ENCODE peak calls at places on chromosomes 3 and 15, in seven cellular contexts. One of them, this sample, is unnamed.

GRCh38 chr15:40266828-40267304 is 16.0 kb downstream of the ANKRD63 start:
- DNase-seq in fibroblast of lung: peak; percentile 96
- DNase-seq in GM23338: no peak
- DNase-seq in cardiac fibroblast: peak; percentile 96
- DNase-seq in dorsolateral prefrontal cortex: no peak
- DNase-seq in stomach: peak; percentile 57
- DNase-seq in upper lobe of right lung: peak; percentile 82
- DNase-seq in this sample: no peak

GRCh38 chr3:195007794-195008193 is 263.2 kb downstream of the XXYLT1 start:
- DNase-seq in stomach: peak; percentile 14
- DNase-seq in upper lobe of right lung: peak; percentile 5
- DNase-seq in GM23338: no peak
- DNase-seq in cardiac fibroblast: no peak
- DNase-seq in dorsolateral prefrontal cortex: no peak
- DNase-seq in fibroblast of lung: no peak
- DNase-seq in this sample: no peak

GRCh38 chr15:62112616-62113593 is 46.1 kb downstream of the C2CD4A start:
- DNase-seq in fibroblast of lung: peak; percentile 86
- DNase-seq in dorsolateral prefrontal cortex: no peak
- DNase-seq in stomach: peak; percentile 60
- DNase-seq in upper lobe of right lung: no peak
- DNase-seq in GM23338: no peak
- DNase-seq in cardiac fibroblast: peak; percentile 76
- DNase-seq in this sample: no peak

GRCh38 chr3:188914556-188914955 is 257.2 kb upstream of the TPRG1 start:
- DNase-seq in GM23338: no peak
- DNase-seq in upper lobe of right lung: no peak
- DNase-seq in dorsolateral prefrontal cortex: no peak
- DNase-seq in fibroblast of lung: peak; percentile 95
- DNase-seq in cardiac fibroblast: peak; percentile 56
- DNase-seq in stomach: no peak
- DNase-seq in this sample: no peak

GRCh38 chr15:80242132-80242769 is 9.8 kb downstream of the CTXND1 start:
- DNase-seq in cardiac fibroblast: peak; percentile 58
- DNase-seq in GM23338: peak; percentile 88
- DNase-seq in fibroblast of lung: peak; percentile 14
- DNase-seq in stomach: no peak
- DNase-seq in dorsolateral prefrontal cortex: no peak
- DNase-seq in upper lobe of right lung: no peak
- DNase-seq in this sample: no peak

GRCh38 chr3:30915782-30916181 is 21.3 kb upstream of the GADL1 start:
- DNase-seq in cardiac fibroblast: peak; percentile 26
- DNase-seq in dorsolateral prefrontal cortex: no peak
- DNase-seq in fibroblast of lung: peak; percentile 36
- DNase-seq in upper lobe of right lung: no peak
- DNase-seq in GM23338: no peak
- DNase-seq in stomach: no peak
- DNase-seq in this sample: no peak

GRCh38 chr15:52780172-52780980 is 9.8 kb downstream of the ONECUT1 start:
- DNase-seq in upper lobe of right lung: peak; percentile 79
- DNase-seq in GM23338: peak; percentile 77
- DNase-seq in fibroblast of lung: peak; percentile 37
- DNase-seq in dorsolateral prefrontal cortex: no peak
- DNase-seq in stomach: peak; percentile 66
- DNase-seq in cardiac fibroblast: peak; percentile 62
- DNase-seq in this sample: peak; percentile 60

GRCh38 chr15:22939652-22940061 is 40.5 kb downstream of the CYFIP1 start:
- DNase-seq in cardiac fibroblast: no peak
- DNase-seq in stomach: no peak
- DNase-seq in GM23338: no peak
- DNase-seq in fibroblast of lung: no peak
- DNase-seq in upper lobe of right lung: no peak
- DNase-seq in dorsolateral prefrontal cortex: no peak
- DNase-seq in this sample: no peak

GRCh38 chr3:110984456-110985250 is 87.0 kb upstream of the NECTIN3 start:
- DNase-seq in upper lobe of right lung: no peak
- DNase-seq in GM23338: no peak
- DNase-seq in dorsolateral prefrontal cortex: no peak
- DNase-seq in cardiac fibroblast: no peak
- DNase-seq in stomach: no peak
- DNase-seq in fibroblast of lung: no peak
- DNase-seq in this sample: no peak

GRCh38 chr3:197801801-197802504 is 10.9 kb downstream of the LRCH3 start:
- DNase-seq in upper lobe of right lung: no peak
- DNase-seq in cardiac fibroblast: peak; percentile 47
- DNase-seq in fibroblast of lung: peak; percentile 54
- DNase-seq in stomach: no peak
- DNase-seq in GM23338: peak; percentile 35
- DNase-seq in dorsolateral prefrontal cortex: no peak
- DNase-seq in this sample: no peak

GRCh38 chr3:16372362-16373269 is 107.6 kb downstream of the OXNAD1 start:
- DNase-seq in upper lobe of right lung: no peak
- DNase-seq in dorsolateral prefrontal cortex: no peak
- DNase-seq in cardiac fibroblast: peak; percentile 51
- DNase-seq in fibroblast of lung: peak; percentile 50
- DNase-seq in GM23338: no peak
- DNase-seq in stomach: no peak
- DNase-seq in this sample: no peak

GRCh38 chr3:64109438-64109837 is 86.1 kb upstream of the PSMD6 start:
- DNase-seq in stomach: no peak
- DNase-seq in dorsolateral prefrontal cortex: no peak
- DNase-seq in GM23338: no peak
- DNase-seq in fibroblast of lung: no peak
- DNase-seq in cardiac fibroblast: peak; percentile 24
- DNase-seq in upper lobe of right lung: no peak
- DNase-seq in this sample: peak; percentile 46

GRCh38 chr3:69744507-69744906 is 5.2 kb downstream of the MITF start:
- DNase-seq in fibroblast of lung: no peak
- DNase-seq in GM23338: peak; percentile 30
- DNase-seq in upper lobe of right lung: no peak
- DNase-seq in dorsolateral prefrontal cortex: no peak
- DNase-seq in stomach: no peak
- DNase-seq in cardiac fibroblast: no peak
- DNase-seq in this sample: no peak

GRCh38 chr3:131957980-131958379 is 76.8 kb downstream of the CPNE4 start:
- DNase-seq in fibroblast of lung: no peak
- DNase-seq in GM23338: peak; percentile 73
- DNase-seq in dorsolateral prefrontal cortex: no peak
- DNase-seq in upper lobe of right lung: no peak
- DNase-seq in cardiac fibroblast: no peak
- DNase-seq in stomach: no peak
- DNase-seq in this sample: no peak

GRCh38 chr3:131960324-131960723 is 74.5 kb downstream of the CPNE4 start:
- DNase-seq in upper lobe of right lung: no peak
- DNase-seq in stomach: no peak
- DNase-seq in dorsolateral prefrontal cortex: no peak
- DNase-seq in fibroblast of lung: peak; percentile 12
- DNase-seq in GM23338: no peak
- DNase-seq in cardiac fibroblast: peak; percentile 61
- DNase-seq in this sample: no peak

GRCh38 chr3:131957511-131957910 is 77.3 kb downstream of the CPNE4 start:
- DNase-seq in fibroblast of lung: no peak
- DNase-seq in GM23338: no peak
- DNase-seq in dorsolateral prefrontal cortex: no peak
- DNase-seq in stomach: no peak
- DNase-seq in upper lobe of right lung: no peak
- DNase-seq in cardiac fibroblast: peak; percentile 19
- DNase-seq in this sample: no peak
- H3K4me3 ChIP-seq in fibroblast of lung: no peak overlapping the region
- H3K4me3 ChIP-seq in GM23338: no peak overlapping the region
- H3K4me3 ChIP-seq in dorsolateral prefrontal cortex: no peak overlapping the region
- H3K4me3 ChIP-seq in stomach: no peak overlapping the region
- H3K4me3 ChIP-seq in upper lobe of right lung: no peak overlapping the region
- H3K4me3 ChIP-seq in cardiac fibroblast: no peak overlapping the region
- H3K4me3 ChIP-seq in this sample: no peak overlapping the region

GRCh38 chr3:151581046-151581445 is 120.2 kb upstream of the IGSF10 start:
- DNase-seq in dorsolateral prefrontal cortex: no peak
- DNase-seq in GM23338: no peak
- DNase-seq in cardiac fibroblast: no peak
- DNase-seq in fibroblast of lung: peak; percentile 73
- DNase-seq in stomach: no peak
- DNase-seq in upper lobe of right lung: no peak
- DNase-seq in this sample: no peak

GRCh38 chr3:151580592-151580991 is 119.7 kb upstream of the IGSF10 start:
- DNase-seq in fibroblast of lung: peak; percentile 97
- DNase-seq in stomach: no peak
- DNase-seq in GM23338: no peak
- DNase-seq in upper lobe of right lung: no peak
- DNase-seq in cardiac fibroblast: peak; percentile 88
- DNase-seq in dorsolateral prefrontal cortex: no peak
- DNase-seq in this sample: no peak

GRCh38 chr3:151576524-151576923 is 115.7 kb upstream of the IGSF10 start:
- DNase-seq in upper lobe of right lung: no peak
- DNase-seq in stomach: no peak
- DNase-seq in fibroblast of lung: no peak
- DNase-seq in GM23338: no peak
- DNase-seq in cardiac fibroblast: no peak
- DNase-seq in dorsolateral prefrontal cortex: no peak
- DNase-seq in this sample: no peak

GRCh38 chr3:151579571-151580270 is 118.9 kb upstream of the IGSF10 start:
- DNase-seq in fibroblast of lung: peak; percentile 75
- DNase-seq in cardiac fibroblast: peak; percentile 71
- DNase-seq in upper lobe of right lung: no peak
- DNase-seq in stomach: no peak
- DNase-seq in GM23338: no peak
- DNase-seq in dorsolateral prefrontal cortex: no peak
- DNase-seq in this sample: no peak

GRCh38 chr3:151578495-151578894 is 117.6 kb upstream of the IGSF10 start:
- DNase-seq in dorsolateral prefrontal cortex: no peak
- DNase-seq in cardiac fibroblast: no peak
- DNase-seq in fibroblast of lung: no peak
- DNase-seq in upper lobe of right lung: no peak
- DNase-seq in GM23338: peak; percentile 43
- DNase-seq in stomach: no peak
- DNase-seq in this sample: no peak
- TF ChIP-seq CTCF in dorsolateral prefrontal cortex: no peak
- TF ChIP-seq CTCF in cardiac fibroblast: no peak
- TF ChIP-seq CTCF in fibroblast of lung: no peak
- TF ChIP-seq CTCF in upper lobe of right lung: no peak
- TF ChIP-seq CTCF in GM23338: peak; percentile 58
- TF ChIP-seq CTCF in stomach: no peak
- TF ChIP-seq CTCF in this sample: no peak

DNA sequence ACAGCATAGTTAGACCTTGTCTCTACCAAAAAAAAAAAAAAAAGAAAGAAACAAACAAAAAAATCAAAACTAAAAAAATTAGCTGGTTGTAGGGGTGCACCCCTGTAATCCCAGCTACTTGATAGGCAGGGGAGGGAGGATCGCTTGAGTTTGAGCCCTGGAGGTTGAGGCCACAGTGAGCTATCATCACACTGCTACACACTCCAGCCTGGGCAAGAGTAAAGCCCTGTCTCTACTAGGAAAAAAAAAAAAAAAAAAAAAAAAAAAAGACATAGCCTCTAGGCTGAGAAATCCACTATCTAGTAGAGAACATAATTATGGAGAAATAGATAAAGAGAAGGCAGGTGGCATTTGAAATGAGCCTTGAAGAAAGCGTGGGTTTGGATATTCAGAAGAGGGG is 2.2 kb upstream of the CHRNA5 start:
- DNase-seq in dorsolateral prefrontal cortex: no peak
- DNase-seq in cardiac fibroblast: no peak
- DNase-seq in upper lobe of right lung: no peak
- DNase-seq in GM23338: no peak
- DNase-seq in fibroblast of lung: no peak
- DNase-seq in stomach: no peak
- DNase-seq in this sample: no peak
- H3K4me3 ChIP-seq in dorsolateral prefrontal cortex: no peak overlapping the region
- H3K4me3 ChIP-seq in cardiac fibroblast: no peak overlapping the region
- H3K4me3 ChIP-seq in upper lobe of right lung: no peak overlapping the region
- H3K4me3 ChIP-seq in GM23338: no peak overlapping the region
- H3K4me3 ChIP-seq in fibroblast of lung: no peak overlapping the region
- H3K4me3 ChIP-seq in stomach: no peak overlapping the region
- H3K4me3 ChIP-seq in this sample: no peak overlapping the region

DNA sequence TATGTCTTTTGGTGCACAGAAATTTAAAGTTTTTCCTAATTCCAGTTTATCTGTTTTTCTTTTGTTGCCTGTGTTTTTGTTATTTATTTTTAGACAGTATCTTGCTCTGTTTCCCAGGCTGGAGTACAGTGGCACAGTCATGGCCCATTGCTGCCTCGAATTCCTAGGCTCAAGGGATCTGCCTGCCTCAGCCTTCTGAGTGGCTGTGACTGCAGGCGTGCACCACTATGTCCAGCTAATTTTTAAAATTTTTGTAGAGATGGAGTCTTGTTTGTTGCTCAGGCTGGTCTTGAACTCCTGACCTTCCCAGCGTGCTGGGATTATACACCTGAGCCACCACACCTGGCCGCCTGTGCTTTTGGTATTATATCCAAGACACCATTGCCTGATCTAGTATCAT is 22.8 kb downstream of the KAT2B start:
- DNase-seq in stomach: no peak
- DNase-seq in upper lobe of right lung: no peak
- DNase-seq in GM23338: no peak
- DNase-seq in dorsolateral prefrontal cortex: no peak
- DNase-seq in cardiac fibroblast: no peak
- DNase-seq in fibroblast of lung: no peak
- DNase-seq in this sample: no peak
- TF ChIP-seq CTCF in stomach: no peak
- TF ChIP-seq CTCF in upper lobe of right lung: no peak
- TF ChIP-seq CTCF in GM23338: no peak
- TF ChIP-seq CTCF in dorsolateral prefrontal cortex: no peak
- TF ChIP-seq CTCF in cardiac fibroblast: no peak
- TF ChIP-seq CTCF in fibroblast of lung: no peak
- TF ChIP-seq CTCF in this sample: no peak

DNA sequence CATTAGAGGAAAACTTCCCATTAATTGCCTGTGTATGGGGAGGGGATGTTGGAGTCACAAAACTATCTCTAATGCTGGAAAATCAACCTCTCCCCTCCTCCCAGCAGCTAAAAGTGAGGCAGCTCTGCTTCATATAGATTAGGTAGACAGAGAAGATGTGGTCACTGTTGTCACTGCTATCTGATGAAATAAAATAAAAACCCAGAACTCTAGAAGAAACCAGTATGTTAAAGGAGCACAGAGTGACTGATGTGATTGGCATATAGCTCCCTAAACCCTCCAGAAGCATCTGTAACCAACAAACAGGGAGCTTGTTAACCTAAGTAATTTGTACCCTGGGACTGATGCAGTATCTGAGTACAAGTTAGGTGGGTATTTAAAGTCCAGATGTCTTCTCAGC is 211.9 kb upstream of the TRIM42 start:
- DNase-seq in GM23338: no peak
- DNase-seq in dorsolateral prefrontal cortex: no peak
- DNase-seq in stomach: no peak
- DNase-seq in cardiac fibroblast: no peak
- DNase-seq in upper lobe of right lung: no peak
- DNase-seq in fibroblast of lung: no peak
- DNase-seq in this sample: no peak
- H3K4me3 ChIP-seq in GM23338: no peak overlapping the region
- H3K4me3 ChIP-seq in dorsolateral prefrontal cortex: no peak overlapping the region
- H3K4me3 ChIP-seq in stomach: no peak overlapping the region
- H3K4me3 ChIP-seq in cardiac fibroblast: no peak overlapping the region
- H3K4me3 ChIP-seq in upper lobe of right lung: no peak overlapping the region
- H3K4me3 ChIP-seq in fibroblast of lung: no peak overlapping the region
- H3K4me3 ChIP-seq in this sample: no peak overlapping the region

GRCh38 chr3:97821810-97822775 is at the start of gene CRYBG3:
- DNase-seq in dorsolateral prefrontal cortex: peak; percentile 65
- DNase-seq in upper lobe of right lung: peak; percentile 93
- DNase-seq in fibroblast of lung: peak; percentile 81
- DNase-seq in GM23338: peak; percentile 87
- DNase-seq in stomach: peak; percentile 84
- DNase-seq in cardiac fibroblast: peak; percentile 83
- DNase-seq in this sample: peak; percentile 86
- TF ChIP-seq CTCF in dorsolateral prefrontal cortex: peak; percentile 61
- TF ChIP-seq CTCF in upper lobe of right lung: peak; percentile 29
- TF ChIP-seq CTCF in fibroblast of lung: peak; percentile 35
- TF ChIP-seq CTCF in GM23338: peak; percentile 31
- TF ChIP-seq CTCF in stomach: no peak
- TF ChIP-seq CTCF in cardiac fibroblast: peak; percentile 31
- TF ChIP-seq CTCF in this sample: peak; percentile 15

GRCh38 chr3:126679318-126679751 is 24.4 kb upstream of the TXNRD3 start:
- DNase-seq in dorsolateral prefrontal cortex: peak; percentile 80
- DNase-seq in fibroblast of lung: peak; percentile 52
- DNase-seq in GM23338: peak; percentile 89
- DNase-seq in cardiac fibroblast: peak; percentile 81
- DNase-seq in stomach: peak; percentile 88
- DNase-seq in upper lobe of right lung: peak; percentile 91
- DNase-seq in this sample: peak; percentile 85
- H3K4me3 ChIP-seq in dorsolateral prefrontal cortex: peak overlapping the region; percentile 29
- H3K4me3 ChIP-seq in fibroblast of lung: no peak overlapping the region
- H3K4me3 ChIP-seq in GM23338: peak overlapping the region; percentile 44
- H3K4me3 ChIP-seq in cardiac fibroblast: no peak overlapping the region
- H3K4me3 ChIP-seq in stomach: no peak overlapping the region
- H3K4me3 ChIP-seq in upper lobe of right lung: no peak overlapping the region
- H3K4me3 ChIP-seq in this sample: no peak overlapping the region

This sample was measured in colonic mucosa.